ENCODE peak calls at places on chromosomes 5 and 9, in six cellular contexts. W, F, G, X, A and T are unnamed samples.

GRCh38 chr5:127040779-127041520 is 10.6 kb upstream of the MARCHF3 start:
- DNase-seq in X (no peak), F (no peak), G (no peak), W (no peak), A (no peak), T (no peak)

GRCh38 chr9:2489838-2490314 is 131.7 kb upstream of the VLDLR start:
- DNase-seq in W (peak; percentile 7), G (peak; percentile 17), X (peak; percentile 61), A (no peak), F (no peak), T (no peak)

GRCh38 chr9:127568971-127569818 is 42.9 kb upstream of the STXBP1 start:
- DNase-seq in X (peak; percentile 70), F (peak; percentile 57), A (peak; percentile 76), W (peak; percentile 96), G (peak; percentile 98), T (peak; percentile 86)

GRCh38 chr5:142911775-142912174 is 141.6 kb downstream of the ARHGAP26 start:
- DNase-seq in W (no peak), F (no peak), A (no peak), G (no peak), X (no peak), T (no peak)

GRCh38 chr5:115350892-115351291 is 54.4 kb upstream of the CCDC112 start:
- DNase-seq in G (no peak), F (no peak), X (no peak), W (no peak), A (no peak), T (no peak)

GRCh38 chr9:10062629-10063395 is 550.0 kb downstream of the PTPRD start:
- DNase-seq in G (no peak), W (no peak), F (no peak), A (no peak), X (peak; percentile 3), T (no peak)

GRCh38 chr9:128885376-128885775 is 3.4 kb downstream of the LRRC8A start:
- DNase-seq in W (no peak), F (no peak), A (no peak), X (no peak), G (no peak), T (no peak)

GRCh38 chr9:126474201-126474765 is 139.4 kb upstream of the LMX1B start:
- DNase-seq in F (no peak), G (no peak), X (no peak), W (no peak), A (no peak), T (no peak)

GRCh38 chr9:135661801-135662560 is 1.1 kb upstream of the LCN9 start:
- DNase-seq in F (no peak), X (no peak), G (no peak), A (no peak), W (no peak), T (no peak)

GRCh38 chr9:87259543-87259942 is 238.1 kb upstream of the DAPK1 start:
- DNase-seq in F (no peak), A (no peak), W (no peak), G (peak; percentile 27), X (no peak), T (no peak)

GRCh38 chr5:59367791-59368394 is 525.6 kb downstream of the PDE4D start:
- DNase-seq in F (no peak), G (peak; percentile 10), X (peak; percentile 32), W (peak; percentile 78), A (no peak), T (peak; percentile 55)

GRCh38 chr5:107149243-107149642 is 521.5 kb downstream of the EFNA5 start:
- DNase-seq in F (no peak), A (no peak), W (no peak), X (no peak), G (no peak), T (no peak)

GRCh38 chr5:107736608-107737007 is 65.9 kb upstream of the EFNA5 start:
- DNase-seq in X (no peak), F (no peak), A (no peak), W (no peak), G (no peak), T (no peak)

GRCh38 chr5:150000990-150001659 is 586 bp downstream of the HMGXB3 start:
- DNase-seq in G (peak; percentile 39), A (peak; percentile 2), W (peak; percentile 76), X (no peak), F (no peak), T (peak; percentile 76)

GRCh38 chr5:168118042-168118668 is 173.3 kb upstream of the WWC1 start:
- DNase-seq in F (no peak), W (peak; percentile 65), X (no peak), G (no peak), A (no peak), T (no peak)

GRCh38 chr9:29564564-29564963 is 1991.3 kb upstream of the C9orf72 start:
- DNase-seq in G (no peak), F (no peak), A (no peak), X (no peak), W (no peak), T (no peak)

GRCh38 chr5:168314735-168315411 is 23.4 kb downstream of the WWC1 start:
- DNase-seq in G (no peak), W (no peak), A (no peak), X (peak; percentile 63), F (no peak), T (peak; percentile 82)

GRCh38 chr9:94213513-94214124 is 45.5 kb upstream of the ZNF169 start:
- DNase-seq in W (peak; percentile 87), G (peak; percentile 79), X (peak; percentile 44), F (peak; percentile 27), A (peak; percentile 51), T (peak; percentile 76)

GRCh38 chr9:110404473-110404872 is 66.8 kb upstream of the TXNDC8 start:
- DNase-seq in G (no peak), A (no peak), F (no peak), W (no peak), X (no peak), T (no peak)

GRCh38 chr9:134323741-134324358 is 2.4 kb upstream of the RXRA start:
- DNase-seq in F (no peak), X (no peak), A (no peak), G (no peak), W (no peak), T (peak; percentile 83)

GRCh38 chr5:143217804-143218160 is 185.7 kb downstream of the NR3C1 start:
- DNase-seq in W (no peak), G (peak; percentile 36), X (no peak), F (no peak), A (no peak), T (no peak)

GRCh38 chr5:43190755-43191603 is 1.0 kb upstream of the NIM1K start:
- DNase-seq in G (peak; percentile 18), W (peak; percentile 32), A (no peak), X (no peak), F (no peak), T (no peak)

GRCh38 chr9:135607401-135608293 is 31.7 kb downstream of the GLT6D1 start:
- DNase-seq in W (no peak), A (no peak), X (no peak), G (no peak), F (no peak), T (no peak)

GRCh38 chr5:133635051-133635450 is 22.7 kb upstream of the FSTL4 start:
- DNase-seq in G (no peak), W (no peak), A (no peak), X (no peak), F (no peak), T (no peak)

GRCh38 chr5:173988554-173989431 is at the start of gene C5orf47:
- DNase-seq in W (no peak), A (no peak), X (no peak), F (no peak), G (no peak), T (no peak)

GRCh38 chr9:93567271-93567959 is 9.0 kb upstream of the PHF2 start:
- DNase-seq in W (peak; percentile 39), F (no peak), X (no peak), A (no peak), G (no peak), T (peak; percentile 52)

GRCh38 chr9:117290809-117291208 is 124.0 kb downstream of the ASTN2 start:
- DNase-seq in W (no peak), G (no peak), A (no peak), X (no peak), F (no peak), T (no peak)